ENCODE peak calls at places on chromosomes 5 and 9, in four cellular contexts. N, D, O and Z are unnamed samples.

GRCh38 chr9:128787583-128788156 is 617 bp downstream of the TBC1D13 start:
- DNase-seq in N (no peak), D (no peak), O (no peak), Z (no peak)

GRCh38 chr5:176891331-176891958 is 7.7 kb downstream of the HK3 start:
- DNase-seq in N (no peak), D (no peak), O (no peak), Z (no peak)

GRCh38 chr5:18799482-18800128 is 1165.3 kb downstream of the TAF11L14 start:
- DNase-seq in N (no peak), D (no peak), O (no peak), Z (no peak)

GRCh38 chr5:96084874-96085545 is 123.4 kb upstream of the ELL2 start:
- DNase-seq in N (no peak), D (no peak), O (no peak), Z (no peak)

GRCh38 chr5:54736003-54736797 is 218.6 kb downstream of the SNX18 start:
- DNase-seq in N (no peak), D (no peak), O (no peak), Z (no peak)

GRCh38 chr5:111719773-111720172 is 37.2 kb downstream of the NREP start:
- DNase-seq in N (no peak), D (no peak), O (no peak), Z (no peak)

GRCh38 chr9:134969401-134969800 is 51.7 kb upstream of the FCN1 start:
- DNase-seq in N (no peak), D (peak; percentile 21), O (no peak), Z (no peak)

GRCh38 chr5:7181841-7182240 is 214.1 kb upstream of the ADCY2 start:
- DNase-seq in N (no peak), D (no peak), O (no peak), Z (no peak)

GRCh38 chr5:32989815-32990214 is 278.7 kb downstream of the NPR3 start:
- DNase-seq in N (no peak), D (no peak), O (no peak), Z (no peak)

GRCh38 chr5:135986891-135987401 is 32.2 kb upstream of the LECT2 start:
- DNase-seq in N (no peak), D (no peak), O (no peak), Z (no peak)

GRCh38 chr9:116101516-116101915 is 52.1 kb upstream of the PAPPA start:
- DNase-seq in N (no peak), D (no peak), O (no peak), Z (no peak)

GRCh38 chr5:76617675-76618074 is 5.5 kb downstream of the F2RL2 start:
- DNase-seq in N (no peak), D (no peak), O (no peak), Z (no peak)

GRCh38 chr5:109692011-109692410 is 2.3 kb downstream of the MAN2A1 start:
- DNase-seq in N (no peak), D (no peak), O (no peak), Z (no peak)

GRCh38 chr5:112013660-112014059 is 256.7 kb upstream of the NREP start:
- DNase-seq in N (no peak), D (no peak), O (no peak), Z (no peak)

GRCh38 chr9:117546894-117547293 is 132.0 kb upstream of the ASTN2 start:
- DNase-seq in N (peak; percentile 23), D (no peak), O (no peak), Z (no peak)

GRCh38 chr5:35041251-35041650 is 6.5 kb downstream of the AGXT2 start:
- DNase-seq in N (no peak), D (no peak), O (no peak), Z (no peak)

GRCh38 chr5:36885566-36886485 is 9.3 kb downstream of the NIPBL start:
- DNase-seq in N (no peak), D (peak; percentile 37), O (no peak), Z (no peak)

GRCh38 chr9:15299374-15299939 is 7.6 kb downstream of the TTC39B start:
- DNase-seq in N (no peak), D (no peak), O (no peak), Z (no peak)

GRCh38 chr5:167709625-167710024 is 581.8 kb upstream of the WWC1 start:
- DNase-seq in N (no peak), D (no peak), O (no peak), Z (no peak)

GRCh38 chr9:134565316-134565915 is 76.2 kb upstream of the COL5A1 start:
- DNase-seq in N (no peak), D (no peak), O (no peak), Z (no peak)

GRCh38 chr5:176638437-176638836 is 8.0 kb downstream of the EIF4E1B start:
- DNase-seq in N (no peak), D (no peak), O (no peak), Z (no peak)

GRCh38 chr9:81410201-81410600 is 279.1 kb downstream of the TLE1 start:
- DNase-seq in N (no peak), D (no peak), O (peak; percentile 19), Z (no peak)

GRCh38 chr5:79806741-79807140 is 117.1 kb downstream of the CMYA5 start:
- DNase-seq in N (peak; percentile 37), D (no peak), O (no peak), Z (no peak)

GRCh38 chr9:95419444-95419843 is 97.3 kb downstream of the PTCH1 start:
- DNase-seq in N (no peak), D (no peak), O (no peak), Z (no peak)

GRCh38 chr5:103840600-103840999 is 278.0 kb upstream of the NUDT12 start:
- DNase-seq in N (no peak), D (no peak), O (no peak), Z (no peak)

GRCh38 chr5:179839328-179840256 is 18.9 kb downstream of the SQSTM1 start:
- DNase-seq in N (no peak), D (no peak), O (no peak), Z (no peak)